ENCODE peak calls at places on chromosome 2, in six cellular contexts. One of them, this sample, is unnamed.

GRCh38 chr2:182713611-182714010 is 2.4 kb upstream of the DNAJC10 start:
- DNase-seq in epithelial cell of esophagus: no peak
- DNase-seq in fibroblast of lung: no peak
- DNase-seq in cardiac fibroblast: no peak
- DNase-seq in tibial artery: no peak
- DNase-seq in body of pancreas: no peak
- DNase-seq in this sample: peak; percentile 40

GRCh38 chr2:143489135-143489534 is 359.9 kb downstream of the ARHGAP15 start:
- DNase-seq in epithelial cell of esophagus: peak; percentile 26
- DNase-seq in fibroblast of lung: peak; percentile 95
- DNase-seq in cardiac fibroblast: peak; percentile 81
- DNase-seq in tibial artery: no peak
- DNase-seq in body of pancreas: no peak
- DNase-seq in this sample: no peak

GRCh38 chr2:211900518-211900917 is 638.1 kb downstream of the ERBB4 start:
- DNase-seq in epithelial cell of esophagus: no peak
- DNase-seq in fibroblast of lung: no peak
- DNase-seq in cardiac fibroblast: no peak
- DNase-seq in tibial artery: no peak
- DNase-seq in body of pancreas: no peak
- DNase-seq in this sample: no peak

GRCh38 chr2:66463206-66463605 is 28.3 kb downstream of the MEIS1 start:
- DNase-seq in epithelial cell of esophagus: no peak
- DNase-seq in fibroblast of lung: no peak
- DNase-seq in cardiac fibroblast: no peak
- DNase-seq in tibial artery: no peak
- DNase-seq in body of pancreas: no peak
- DNase-seq in this sample: no peak

GRCh38 chr2:2116657-2117056 is 214.4 kb downstream of the MYT1L start:
- DNase-seq in epithelial cell of esophagus: no peak
- DNase-seq in fibroblast of lung: no peak
- DNase-seq in cardiac fibroblast: no peak
- DNase-seq in tibial artery: no peak
- DNase-seq in body of pancreas: no peak
- DNase-seq in this sample: no peak

GRCh38 chr2:189134485-189134884 is 45.1 kb downstream of the COL5A2 start:
- DNase-seq in epithelial cell of esophagus: no peak
- DNase-seq in fibroblast of lung: peak; percentile 33
- DNase-seq in cardiac fibroblast: peak; percentile 33
- DNase-seq in tibial artery: no peak
- DNase-seq in body of pancreas: no peak
- DNase-seq in this sample: no peak

GRCh38 chr2:206084870-206085741 is 868 bp downstream of the INO80D start:
- DNase-seq in epithelial cell of esophagus: peak; percentile 30
- DNase-seq in fibroblast of lung: peak; percentile 22
- DNase-seq in cardiac fibroblast: peak; percentile 22
- DNase-seq in tibial artery: peak; percentile 23
- DNase-seq in body of pancreas: peak; percentile 43
- DNase-seq in this sample: peak; percentile 37

GRCh38 chr2:74104839-74105238 is 42.9 kb downstream of the BOLA3 start:
- DNase-seq in epithelial cell of esophagus: no peak
- DNase-seq in fibroblast of lung: no peak
- DNase-seq in cardiac fibroblast: peak; percentile 20
- DNase-seq in tibial artery: no peak
- DNase-seq in body of pancreas: no peak
- DNase-seq in this sample: no peak

GRCh38 chr2:120436885-120437603 is 91.1 kb downstream of the INHBB start:
- DNase-seq in epithelial cell of esophagus: peak; percentile 47
- DNase-seq in fibroblast of lung: peak; percentile 7
- DNase-seq in cardiac fibroblast: peak; percentile 41
- DNase-seq in tibial artery: no peak
- DNase-seq in body of pancreas: peak; percentile 44
- DNase-seq in this sample: peak; percentile 93

GRCh38 chr2:64685430-64685829 is 31.7 kb upstream of the SERTAD2 start:
- DNase-seq in epithelial cell of esophagus: peak; percentile 17
- DNase-seq in fibroblast of lung: no peak
- DNase-seq in cardiac fibroblast: peak; percentile 57
- DNase-seq in tibial artery: no peak
- DNase-seq in body of pancreas: no peak
- DNase-seq in this sample: no peak

GRCh38 chr2:166411473-166412230 is 35.9 kb upstream of the SCN9A start:
- DNase-seq in epithelial cell of esophagus: peak; percentile 46
- DNase-seq in fibroblast of lung: peak; percentile 96
- DNase-seq in cardiac fibroblast: peak; percentile 62
- DNase-seq in tibial artery: no peak
- DNase-seq in body of pancreas: no peak
- DNase-seq in this sample: peak; percentile 23

GRCh38 chr2:30766666-30767065 is 40.6 kb downstream of the CAPN13 start:
- DNase-seq in epithelial cell of esophagus: no peak
- DNase-seq in fibroblast of lung: no peak
- DNase-seq in cardiac fibroblast: no peak
- DNase-seq in tibial artery: no peak
- DNase-seq in body of pancreas: no peak
- DNase-seq in this sample: no peak

GRCh38 chr2:58571181-58571852 is 330.2 kb upstream of the FANCL start:
- DNase-seq in epithelial cell of esophagus: peak; percentile 87
- DNase-seq in fibroblast of lung: peak; percentile 71
- DNase-seq in cardiac fibroblast: peak; percentile 81
- DNase-seq in tibial artery: no peak
- DNase-seq in body of pancreas: peak; percentile 41
- DNase-seq in this sample: peak; percentile 94

GRCh38 chr2:163607630-163608029 is 128.2 kb downstream of the FIGN start:
- DNase-seq in epithelial cell of esophagus: no peak
- DNase-seq in fibroblast of lung: no peak
- DNase-seq in cardiac fibroblast: no peak
- DNase-seq in tibial artery: no peak
- DNase-seq in body of pancreas: no peak
- DNase-seq in this sample: no peak

GRCh38 chr2:105640241-105640640 is 104.5 kb upstream of the NCK2 start:
- DNase-seq in epithelial cell of esophagus: no peak
- DNase-seq in fibroblast of lung: no peak
- DNase-seq in cardiac fibroblast: no peak
- DNase-seq in tibial artery: no peak
- DNase-seq in body of pancreas: no peak
- DNase-seq in this sample: no peak

GRCh38 chr2:64374686-64375085 is 79.3 kb upstream of the LGALSL start:
- DNase-seq in epithelial cell of esophagus: peak; percentile 60
- DNase-seq in fibroblast of lung: no peak
- DNase-seq in cardiac fibroblast: no peak
- DNase-seq in tibial artery: no peak
- DNase-seq in body of pancreas: peak; percentile 57
- DNase-seq in this sample: no peak

GRCh38 chr2:29105375-29105774 is 9.8 kb upstream of the CLIP4 start:
- DNase-seq in epithelial cell of esophagus: no peak
- DNase-seq in fibroblast of lung: no peak
- DNase-seq in cardiac fibroblast: no peak
- DNase-seq in tibial artery: no peak
- DNase-seq in body of pancreas: no peak
- DNase-seq in this sample: no peak

GRCh38 chr2:143223556-143223955 is 94.3 kb downstream of the ARHGAP15 start:
- DNase-seq in epithelial cell of esophagus: no peak
- DNase-seq in fibroblast of lung: no peak
- DNase-seq in cardiac fibroblast: no peak
- DNase-seq in tibial artery: no peak
- DNase-seq in body of pancreas: no peak
- DNase-seq in this sample: peak; percentile 55

GRCh38 chr2:17208511-17208910 is 309.7 kb downstream of the RAD51AP2 start:
- DNase-seq in epithelial cell of esophagus: peak; percentile 8
- DNase-seq in fibroblast of lung: peak; percentile 78
- DNase-seq in cardiac fibroblast: peak; percentile 13
- DNase-seq in tibial artery: no peak
- DNase-seq in body of pancreas: no peak
- DNase-seq in this sample: peak; percentile 55
- H3K4me3 ChIP-seq in epithelial cell of esophagus: no peak overlapping the region
- H3K4me3 ChIP-seq in fibroblast of lung: no peak overlapping the region
- H3K4me3 ChIP-seq in cardiac fibroblast: no peak overlapping the region
- H3K4me3 ChIP-seq in tibial artery: no peak overlapping the region
- H3K4me3 ChIP-seq in body of pancreas: no peak overlapping the region
- H3K4me3 ChIP-seq in this sample: no peak overlapping the region

GRCh38 chr2:112140413-112140802 is 2.2 kb downstream of the FBLN7 start:
- DNase-seq in epithelial cell of esophagus: no peak
- DNase-seq in fibroblast of lung: no peak
- DNase-seq in cardiac fibroblast: no peak
- DNase-seq in tibial artery: no peak
- DNase-seq in body of pancreas: no peak
- DNase-seq in this sample: peak; percentile 50
- H3K4me3 ChIP-seq in epithelial cell of esophagus: no peak overlapping the region
- H3K4me3 ChIP-seq in fibroblast of lung: peak overlapping the region; percentile 28
- H3K4me3 ChIP-seq in cardiac fibroblast: peak overlapping the region; percentile 15
- H3K4me3 ChIP-seq in tibial artery: peak overlapping the region; percentile 32
- H3K4me3 ChIP-seq in body of pancreas: no peak overlapping the region
- H3K4me3 ChIP-seq in this sample: peak overlapping the region; percentile 13

DNA sequence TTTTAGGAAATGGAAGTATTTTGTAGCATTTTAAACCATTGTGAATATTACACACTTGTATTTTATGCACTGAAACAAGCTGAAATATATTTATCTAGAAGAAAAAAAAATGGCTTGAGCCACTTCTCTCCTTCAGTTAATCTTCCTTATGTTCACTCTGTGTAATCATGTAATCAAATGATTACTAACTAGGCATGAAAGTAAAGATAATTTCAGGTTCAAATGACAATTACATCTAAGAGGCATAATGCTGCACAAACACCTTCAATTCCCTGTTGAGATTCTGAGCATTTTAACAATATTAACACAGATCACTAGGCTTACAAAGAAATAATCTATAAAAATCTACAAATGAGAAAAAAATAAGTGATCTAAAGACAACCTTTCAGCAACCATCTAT is 119.6 kb upstream of the ITGB6 start:
- DNase-seq in epithelial cell of esophagus: no peak
- DNase-seq in fibroblast of lung: no peak
- DNase-seq in cardiac fibroblast: no peak
- DNase-seq in tibial artery: no peak
- DNase-seq in body of pancreas: no peak
- DNase-seq in this sample: no peak
- H3K4me3 ChIP-seq in epithelial cell of esophagus: no peak overlapping the region
- H3K4me3 ChIP-seq in fibroblast of lung: no peak overlapping the region
- H3K4me3 ChIP-seq in cardiac fibroblast: no peak overlapping the region
- H3K4me3 ChIP-seq in tibial artery: no peak overlapping the region
- H3K4me3 ChIP-seq in body of pancreas: no peak overlapping the region
- H3K4me3 ChIP-seq in this sample: no peak overlapping the region

DNA sequence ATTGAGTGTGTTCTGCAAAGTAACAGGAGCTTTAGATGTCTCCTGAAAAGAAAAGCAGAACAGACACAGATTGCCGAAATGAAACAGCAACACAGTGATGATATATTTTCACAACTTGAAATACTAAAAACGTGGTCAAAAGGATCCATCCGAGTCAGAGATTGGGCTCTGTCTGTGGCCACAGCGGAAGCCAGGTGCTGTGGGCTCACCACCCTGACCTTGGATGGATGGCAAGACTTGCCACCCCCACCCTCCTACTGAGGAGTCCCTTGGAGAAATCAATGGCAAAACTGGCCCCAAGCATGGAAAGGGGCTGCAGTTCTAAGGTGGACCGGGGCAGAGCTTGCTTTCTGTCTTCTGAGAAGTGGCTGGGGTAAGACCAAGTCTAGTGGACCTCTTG is 31.4 kb upstream of the ACKR3 start:
- DNase-seq in epithelial cell of esophagus: no peak
- DNase-seq in fibroblast of lung: no peak
- DNase-seq in cardiac fibroblast: no peak
- DNase-seq in tibial artery: no peak
- DNase-seq in body of pancreas: no peak
- DNase-seq in this sample: no peak
- H3K4me3 ChIP-seq in epithelial cell of esophagus: no peak overlapping the region
- H3K4me3 ChIP-seq in fibroblast of lung: no peak overlapping the region
- H3K4me3 ChIP-seq in cardiac fibroblast: no peak overlapping the region
- H3K4me3 ChIP-seq in tibial artery: no peak overlapping the region
- H3K4me3 ChIP-seq in body of pancreas: no peak overlapping the region
- H3K4me3 ChIP-seq in this sample: no peak overlapping the region

This sample was measured in mesendoderm.